ENCODE peak calls at places on chromosomes 1 and 21, in seven cellular contexts. D is lung, C is neural crest cell, I is EL, P is retina, R is GM10248, U is NCI-H2081. M is an unnamed sample.

GRCh38 chr1:162072770-162073169 is 3.3 kb downstream of the NOS1AP start:
- DNase-seq in D (no peak), C (no peak), I (no peak), P (no peak), R (no peak), U (peak), M (no peak)

GRCh38 chr1:109084563-109085517 is 5.7 kb upstream of the TMEM167B start:
- DNase-seq in D (no peak), C (no peak), I (peak), P (no peak), R (no peak), U (no peak), M (no peak)

GRCh38 chr21:34936299-34936698 is 112.8 kb downstream of the RUNX1 start:
- DNase-seq in D (no peak), C (no peak), I (no peak), P (peak), R (no peak), U (peak), M (no peak)

GRCh38 chr1:29259802-29260441 is 23.6 kb downstream of the PTPRU start:
- DNase-seq in D (no peak), C (peak), I (peak), P (no peak), R (peak), U (no peak), M (peak)

GRCh38 chr1:171817511-171818265 is 23.6 kb upstream of the DNM3 start:
- DNase-seq in D (no peak), C (no peak), I (peak), P (no peak), R (peak), U (no peak), M (no peak)

GRCh38 chr1:116777831-116778830 is 23.9 kb downstream of the CD2 start:
- DNase-seq in D (no peak), C (no peak), I (peak), P (no peak), R (no peak), U (no peak), M (no peak)

GRCh38 chr21:41600556-41600955 is 92.6 kb upstream of the TMPRSS2 start:
- DNase-seq in D (no peak), C (no peak), I (no peak), P (no peak), R (no peak), U (no peak), M (no peak)

GRCh38 chr1:47411441-47411840 is 4.6 kb upstream of the FOXE3 start:
- DNase-seq in D (no peak), C (no peak), I (peak), P (no peak), R (no peak), U (no peak), M (no peak)

GRCh38 chr21:21324297-21324696 is 326.1 kb downstream of the NCAM2 start:
- DNase-seq in D (no peak), C (no peak), I (no peak), P (no peak), R (no peak), U (no peak), M (no peak)

GRCh38 chr1:24418898-24419628 is 3.5 kb downstream of the NIPAL3 start:
- DNase-seq in D (peak), C (no peak), I (peak), P (peak), R (no peak), U (peak), M (peak)

GRCh38 chr1:63917571-63918394 is 144.0 kb downstream of the ROR1 start:
- DNase-seq in D (no peak), C (no peak), I (peak), P (no peak), R (no peak), U (no peak), M (no peak)

GRCh38 chr1:214934035-214934434 is 148.5 kb upstream of the KCNK2 start:
- DNase-seq in D (no peak), C (no peak), I (no peak), P (no peak), R (no peak), U (no peak), M (no peak)

GRCh38 chr1:243263824-243264223 is 8.0 kb downstream of the SDCCAG8 start:
- DNase-seq in D (no peak), C (no peak), I (no peak), P (peak), R (no peak), U (no peak), M (no peak)

GRCh38 chr1:63276625-63277024 is 45.7 kb upstream of the FOXD3 start:
- DNase-seq in D (no peak), C (no peak), I (no peak), P (peak), R (no peak), U (no peak), M (no peak)

GRCh38 chr1:207811920-207812720 is 60.3 kb downstream of the CD46 start:
- DNase-seq in D (peak), C (no peak), I (peak), P (no peak), R (no peak), U (no peak), M (peak)

GRCh38 chr1:70140343-70140742 is 65.0 kb downstream of the LRRC40 start:
- DNase-seq in D (no peak), C (no peak), I (peak), P (no peak), R (no peak), U (no peak), M (no peak)

GRCh38 chr1:205259361-205259832 is 31.7 kb downstream of the TMCC2 start:
- DNase-seq in D (no peak), C (no peak), I (peak), P (no peak), R (no peak), U (no peak), M (no peak)

M was measured in stomach.